ENCODE peak calls at places on chromosomes 5 and 9, in six cellular contexts. Q is NCI-H1417; Y is T-helper 1 cell; J is nephron progenitor cell; P is RWPE1; D is CD8-positive, alpha-beta memory T cell. H is an unnamed sample.

GRCh38 chr5:127686424-127686823 is 16.8 kb upstream of the CCDC192 start:
- DNase-seq in Q (no peak), Y (no peak), J (no peak), P (no peak), D (no peak), H (no peak)

GRCh38 chr5:80318212-80318611 is 1.6 kb upstream of the SPZ1 start:
- DNase-seq in Q (no peak), Y (no peak), J (peak), P (no peak), D (no peak), H (no peak)

GRCh38 chr9:5557606-5558587 is 47.6 kb downstream of the PDCD1LG2 start:
- DNase-seq in Q (no peak), Y (peak), J (no peak), P (no peak), D (peak), H (no peak)

GRCh38 chr5:29469581-29469980 is 1723.9 kb upstream of the CDH6 start:
- DNase-seq in Q (no peak), Y (no peak), J (no peak), P (no peak), D (no peak), H (no peak)

GRCh38 chr9:90901933-90902332 is 100.3 kb downstream of the SYK start:
- DNase-seq in Q (no peak), Y (no peak), J (no peak), P (no peak), D (no peak), H (no peak)

GRCh38 chr9:113228130-113228665 is 6.9 kb downstream of the SLC31A1 start:
- DNase-seq in Q (peak), Y (no peak), J (no peak), P (no peak), D (no peak), H (no peak)

GRCh38 chr9:120768870-120769269 is 24.3 kb downstream of the FBXW2 start:
- DNase-seq in Q (no peak), Y (no peak), J (no peak), P (no peak), D (no peak), H (no peak)

GRCh38 chr5:93894471-93895354 is 153.3 kb upstream of the POU5F2 start:
- DNase-seq in Q (peak), Y (no peak), J (no peak), P (no peak), D (no peak), H (peak)

GRCh38 chr9:115520626-115521025 is 402.7 kb upstream of the TNC start:
- DNase-seq in Q (no peak), Y (no peak), J (no peak), P (no peak), D (no peak), H (no peak)

GRCh38 chr5:132011561-132012384 is at the start of gene ACSL6:
- DNase-seq in Q (peak), Y (peak), J (peak), P (peak), D (peak), H (no peak)

GRCh38 chr5:80646926-80647325 is 7.5 kb upstream of the MSH3 start:
- DNase-seq in Q (no peak), Y (no peak), J (no peak), P (no peak), D (no peak), H (no peak)

GRCh38 chr9:131625388-131625787 is 80.1 kb downstream of the PRRT1B start:
- DNase-seq in Q (no peak), Y (no peak), J (no peak), P (no peak), D (no peak), H (no peak)

GRCh38 chr5:79396265-79396664 is 117.7 kb downstream of the HOMER1 start:
- DNase-seq in Q (no peak), Y (no peak), J (no peak), P (no peak), D (no peak), H (no peak)

GRCh38 chr9:4596165-4596922 is 65.8 kb upstream of the PLPP6 start:
- DNase-seq in Q (no peak), Y (peak), J (no peak), P (no peak), D (peak), H (no peak)

GRCh38 chr9:107784235-107784958 is 294.8 kb upstream of the KLF4 start:
- DNase-seq in Q (no peak), Y (no peak), J (no peak), P (no peak), D (no peak), H (no peak)

H was measured in NCI-H1105 treated with DMSO at 0.1 percent for 48 hours.